ENCODE peak calls at places on chromosome 22, in ten cellular contexts. W is NCI-H526 treated with DMSO at 0.1 percent for 48 hours; P is MM.1S; S is D341Med; I is stomach; D is stimulated activated CD8-positive, alpha-beta memory T cell treated with anti-CD3 and anti-CD28 coated beads, Interleukin-4, amount 100 ng/mL, for 48 hours; N is left colon; K is fibroblast of lung; L is aorta; A is CD8-positive, alpha-beta T cell. Z is an unnamed sample.

GRCh38 chr22:23278883-23279675 is 98.8 kb downstream of the BCR start:
- DNase-seq in W (no peak), I (peak; percentile 92), K (no peak), L (no peak), S (no peak), A (peak; percentile 37), D (no peak), N (peak; percentile 89), P (no peak), Z (peak; percentile 91)

GRCh38 chr22:38609371-38609770 is 39.4 kb upstream of the DMC1 start:
- DNase-seq in D (no peak), L (no peak), W (no peak), K (no peak), I (no peak), N (no peak), S (no peak), A (no peak), P (no peak), Z (no peak)

GRCh38 chr22:20509344-20510047 is 2.1 kb downstream of the MED15 start:
- DNase-seq in A (peak; percentile 53), I (peak; percentile 67), D (peak; percentile 64), P (peak; percentile 65), W (no peak), N (peak; percentile 86), S (no peak), K (peak; percentile 91), L (peak; percentile 82), Z (peak; percentile 61)

GRCh38 chr22:46551996-46552395 is 14.6 kb upstream of the CELSR1 start:
- DNase-seq in N (no peak), L (peak; percentile 24), P (no peak), I (no peak), W (no peak), D (no peak), A (no peak), K (no peak), S (no peak), Z (no peak)

GRCh38 chr22:19693581-19693980 is 20.7 kb upstream of the SEPTIN5 start:
- DNase-seq in I (no peak), N (no peak), A (no peak), D (no peak), P (no peak), S (no peak), K (no peak), W (no peak), L (no peak), Z (no peak)

GRCh38 chr22:33652596-33652995 is 267.7 kb downstream of the LARGE1 start:
- DNase-seq in P (no peak), W (no peak), K (no peak), I (no peak), A (no peak), S (no peak), N (no peak), L (no peak), D (no peak), Z (no peak)

GRCh38 chr22:46681010-46681409 is 57.0 kb downstream of the CERK start:
- DNase-seq in P (no peak), K (no peak), S (no peak), N (no peak), D (no peak), W (no peak), I (no peak), A (no peak), L (no peak), Z (no peak)

GRCh38 chr22:23675502-23676415 is 15.1 kb upstream of the RGL4 start:
- DNase-seq in I (peak; percentile 86), P (no peak), L (peak; percentile 72), A (no peak), W (no peak), S (no peak), D (no peak), N (peak; percentile 63), K (no peak), Z (peak; percentile 56)

GRCh38 chr22:24950272-24950902 is 2.1 kb upstream of the KIAA1671 start:
- DNase-seq in W (no peak), A (no peak), K (no peak), N (no peak), L (no peak), P (no peak), D (no peak), I (no peak), S (no peak), Z (no peak)

GRCh38 chr22:44916281-44917231 is 93.2 kb downstream of the PHF21B start:
- DNase-seq in I (no peak), S (no peak), A (no peak), D (no peak), P (no peak), L (no peak), K (no peak), N (peak; percentile 13), W (no peak), Z (no peak)

GRCh38 chr22:38760477-38761201 is 4.8 kb upstream of the SUN2 start:
- DNase-seq in S (peak; percentile 73), W (no peak), P (no peak), D (no peak), K (peak; percentile 32), L (no peak), I (no peak), N (no peak), A (no peak), Z (no peak)

GRCh38 chr22:46738642-46738960 is 549 bp upstream of the CERK start:
- DNase-seq in W (no peak), S (no peak), P (peak; percentile 60), D (no peak), A (no peak), N (no peak), L (no peak), I (no peak), K (no peak), Z (no peak)

GRCh38 chr22:46547179-46547882 is 9.9 kb upstream of the CELSR1 start:
- DNase-seq in I (no peak), L (no peak), P (no peak), A (no peak), D (no peak), N (no peak), K (peak; percentile 64), W (no peak), S (no peak), Z (no peak)

GRCh38 chr22:47168900-47169800 is 406.7 kb downstream of the TBC1D22A start:
- DNase-seq in D (no peak), K (no peak), N (peak; percentile 18), S (no peak), I (peak; percentile 25), L (peak; percentile 67), A (no peak), W (no peak), P (no peak), Z (peak; percentile 15)

GRCh38 chr22:38298312-38299000 is 18.8 kb downstream of the CSNK1E start:
- DNase-seq in P (no peak), L (no peak), A (peak; percentile 59), N (no peak), I (no peak), S (peak; percentile 75), K (peak; percentile 95), D (peak; percentile 68), W (no peak), Z (no peak)

GRCh38 chr22:44157916-44158618 is 22.7 kb upstream of the PARVG start:
- DNase-seq in P (no peak), S (no peak), W (no peak), K (no peak), L (no peak), A (no peak), N (no peak), D (no peak), I (no peak), Z (no peak)

GRCh38 chr22:50733521-50734342 is 4.3 kb upstream of the ACR start:
- DNase-seq in A (no peak), W (no peak), N (no peak), L (peak; percentile 55), K (peak; percentile 57), D (no peak), P (peak; percentile 73), I (no peak), S (no peak), Z (peak; percentile 6)

GRCh38 chr22:42369250-42370041 is 62.8 kb downstream of the NFAM1 start:
- DNase-seq in W (peak; percentile 80), I (peak; percentile 93), D (peak; percentile 88), L (peak; percentile 95), P (peak; percentile 89), A (peak; percentile 82), K (peak; percentile 87), N (peak; percentile 96), S (peak; percentile 97), Z (peak; percentile 97)

GRCh38 chr22:17930455-17931313 is 93.7 kb downstream of the MICAL3 start:
- DNase-seq in N (no peak), P (no peak), K (no peak), I (peak; percentile 17), L (no peak), W (no peak), A (no peak), D (no peak), S (no peak), Z (no peak)

GRCh38 chr22:45537734-45538181 is 35.1 kb downstream of the FBLN1 start:
- DNase-seq in W (no peak), P (no peak), I (peak; percentile 30), N (no peak), A (no peak), D (no peak), S (peak; percentile 61), K (peak; percentile 86), L (peak; percentile 92), Z (peak; percentile 20)

GRCh38 chr22:19873138-19873959 is 18.7 kb upstream of the GNB1L start:
- DNase-seq in A (peak; percentile 4), K (no peak), N (peak; percentile 53), L (peak; percentile 72), P (no peak), D (no peak), W (no peak), I (no peak), S (peak; percentile 29), Z (peak; percentile 27)

Z was measured in body of pancreas.